ENCODE peak calls at places on chromosomes 1 and 21, in four cellular contexts. O, C, E and D are unnamed samples.

GRCh38 chr21:34612557-34612956 is 2.4 kb downstream of the RCAN1 start:
- DNase-seq in O (no peak), C (no peak), E (no peak), D (no peak)

GRCh38 chr1:100353073-100353801 is 931 bp downstream of the CDC14A start:
- DNase-seq in O (peak), C (peak), E (peak), D (no peak)

GRCh38 chr1:53107570-53108322 is 34.7 kb downstream of the SLC1A7 start:
- DNase-seq in O (no peak), C (no peak), E (no peak), D (peak)

GRCh38 chr1:22609291-22609690 is 27.1 kb upstream of the C1QA start:
- DNase-seq in O (no peak), C (no peak), E (no peak), D (peak)

GRCh38 chr1:93878501-93878888 is 511 bp downstream of the DNTTIP2 start:
- DNase-seq in O (peak), C (peak), E (peak), D (peak)

GRCh38 chr1:43373034-43373940 is 5.5 kb upstream of the ELOVL1 start:
- DNase-seq in O (no peak), C (no peak), E (no peak), D (peak)

GRCh38 chr1:200153277-200154055 is 126.0 kb downstream of the NR5A2 start:
- DNase-seq in O (no peak), C (no peak), E (no peak), D (no peak)

GRCh38 chr1:226634611-226635246 is 86.2 kb downstream of the STUM start:
- DNase-seq in O (no peak), C (peak), E (peak), D (no peak)

GRCh38 chr1:167065481-167065880 is 24.7 kb downstream of the GPA33 start:
- DNase-seq in O (no peak), C (no peak), E (no peak), D (no peak)

GRCh38 chr21:37546949-37547614 is 180.5 kb downstream of the DYRK1A start:
- DNase-seq in O (no peak), C (peak), E (no peak), D (peak)

GRCh38 chr1:244576259-244576892 is 76.5 kb upstream of the DESI2 start:
- DNase-seq in O (no peak), C (no peak), E (no peak), D (no peak)

GRCh38 chr1:15764269-15764764 is 5.7 kb downstream of the FBLIM1 start:
- DNase-seq in O (no peak), C (no peak), E (no peak), D (peak)

GRCh38 chr1:65179148-65179547 is 31.1 kb downstream of the AK4 start:
- DNase-seq in O (no peak), C (no peak), E (no peak), D (no peak)

GRCh38 chr21:25515484-25516405 is 91.5 kb downstream of the MRPL39 start:
- DNase-seq in O (no peak), C (no peak), E (no peak), D (no peak)

GRCh38 chr1:183287191-183287675 is 101.2 kb downstream of the LAMC2 start:
- DNase-seq in O (peak), C (no peak), E (no peak), D (peak)

GRCh38 chr1:27057389-27057788 is 44.7 kb upstream of the TENT5B start:
- DNase-seq in O (no peak), C (no peak), E (no peak), D (no peak)

GRCh38 chr1:5949074-5949760 is 43.0 kb downstream of the NPHP4 start:
- DNase-seq in O (no peak), C (peak), E (no peak), D (peak)

GRCh38 chr1:88680446-88680845 is 3.6 kb upstream of the PKN2 start:
- DNase-seq in O (no peak), C (no peak), E (no peak), D (no peak)

GRCh38 chr1:238653693-238654321 is 732.6 kb upstream of the CHRM3 start:
- DNase-seq in O (no peak), C (no peak), E (no peak), D (peak)

GRCh38 chr1:27592600-27593340 is 11.2 kb downstream of the AHDC1 start:
- DNase-seq in O (no peak), C (no peak), E (no peak), D (peak)

GRCh38 chr1:109864960-109865611 is 45.6 kb upstream of the CSF1 start:
- DNase-seq in O (peak), C (peak), E (no peak), D (no peak)

GRCh38 chr1:96253281-96254035 is 468.1 kb upstream of the PTBP2 start:
- DNase-seq in O (no peak), C (no peak), E (no peak), D (no peak)

GRCh38 chr1:96259399-96259798 is 462.2 kb upstream of the PTBP2 start:
- DNase-seq in O (no peak), C (no peak), E (no peak), D (no peak)

DNA sequence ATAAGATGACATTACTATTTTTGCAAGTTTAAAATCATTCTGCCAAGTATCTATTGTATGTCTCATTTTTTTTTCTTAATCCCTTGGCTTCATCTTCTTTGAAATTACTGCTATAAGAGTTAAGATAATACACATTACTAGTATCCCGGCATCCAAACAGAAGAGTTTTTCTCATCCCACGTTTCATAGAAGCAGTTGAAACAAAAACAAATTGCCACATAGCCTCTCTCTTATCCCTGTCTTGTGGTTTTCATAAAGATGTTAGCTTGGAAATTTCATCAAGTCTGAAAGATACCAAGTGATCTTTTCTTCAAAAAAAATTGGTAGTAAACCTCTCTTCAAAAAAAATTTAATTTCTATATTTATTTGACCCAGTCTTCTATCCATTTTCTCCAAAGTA is 465.2 kb upstream of the PTBP2 start:
- DNase-seq in O (no peak), C (no peak), E (no peak), D (no peak)
- H3K4me3 ChIP-seq in O (no peak), C (no peak), E (no peak), D (no peak)

GRCh38 chr1:30572192-30572591 is 151.2 kb downstream of the MATN1 start:
- DNase-seq in O (no peak), C (no peak), E (no peak), D (peak)
- TF ChIP-seq CTCF in O (no peak), C (no peak), E (no peak), D (no peak)

DNA sequence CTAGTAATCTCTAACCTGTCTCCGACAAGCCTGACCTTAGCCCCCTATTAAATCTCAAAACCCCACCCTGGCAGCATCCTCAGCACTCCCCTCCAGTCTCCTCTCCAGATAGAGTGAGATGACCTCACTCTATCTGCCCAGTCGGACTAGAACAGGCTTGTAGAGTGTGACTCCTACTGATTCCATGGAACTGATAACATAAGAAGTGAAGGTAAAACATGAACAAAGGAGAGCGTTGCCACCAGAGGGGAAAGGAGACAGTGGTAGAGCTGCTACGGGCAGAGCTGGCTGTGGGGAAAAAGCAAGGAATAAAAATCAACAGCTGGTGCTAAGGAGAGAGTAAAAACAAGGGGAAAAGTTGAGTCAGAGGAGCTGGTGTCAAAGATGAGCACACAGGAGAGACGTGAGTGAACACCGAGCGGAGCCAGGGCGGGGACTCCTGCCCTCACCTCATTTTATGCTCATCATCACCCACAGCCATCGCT is 35.9 kb downstream of the SIPA1L2 start:
- DNase-seq in O (no peak), C (no peak), E (no peak), D (no peak)
- H3K4me3 ChIP-seq in O (no peak), C (no peak), E (no peak), D (no peak)

GRCh38 chr21:41510500-41510899 is 2.5 kb upstream of the TMPRSS2 start:
- DNase-seq in O (no peak), C (no peak), E (no peak), D (no peak)

GRCh38 chr21:41509733-41510132 is 1.8 kb upstream of the TMPRSS2 start:
- DNase-seq in O (no peak), C (no peak), E (no peak), D (no peak)

GRCh38 chr21:41508415-41509205 is 652 bp upstream of the TMPRSS2 start:
- DNase-seq in O (no peak), C (no peak), E (no peak), D (peak)

GRCh38 chr21:41507521-41508414 is at the start of gene TMPRSS2:
- DNase-seq in O (no peak), C (no peak), E (peak), D (peak)

GRCh38 chr21:41509206-41509496 is 1.2 kb upstream of the TMPRSS2 start:
- DNase-seq in O (no peak), C (no peak), E (no peak), D (no peak)
- TF ChIP-seq CTCF in O (no peak), C (no peak), E (no peak), D (no peak)

GRCh38 chr1:98399219-98399618 is 262.3 kb upstream of the SNX7 start:
- DNase-seq in O (no peak), C (no peak), E (no peak), D (no peak)

GRCh38 chr1:98393719-98394118 is 267.8 kb upstream of the SNX7 start:
- DNase-seq in O (no peak), C (no peak), E (no peak), D (no peak)

GRCh38 chr1:98398649-98399048 is 262.9 kb upstream of the SNX7 start:
- DNase-seq in O (no peak), C (no peak), E (no peak), D (peak)

GRCh38 chr1:98400446-98400845 is 261.1 kb upstream of the SNX7 start:
- DNase-seq in O (no peak), C (no peak), E (no peak), D (no peak)

DNA sequence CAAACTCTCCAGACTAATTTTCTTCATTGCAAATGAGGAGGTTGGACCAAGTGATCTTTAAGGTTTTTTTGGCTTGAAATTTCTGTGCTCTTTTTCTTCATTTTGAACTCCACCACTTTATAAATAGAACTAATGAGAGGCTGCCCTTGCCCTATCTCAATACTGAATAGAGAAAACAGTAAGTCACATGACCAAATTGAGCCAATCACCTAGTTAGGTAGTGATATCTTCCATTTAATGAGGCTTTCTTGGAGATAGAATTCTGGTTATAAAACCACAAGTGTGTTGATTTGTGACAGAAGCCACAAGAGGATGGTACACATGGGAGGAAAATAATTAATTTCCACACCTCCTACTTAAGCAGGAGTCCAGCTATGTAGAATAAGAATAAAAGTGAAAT is 263.4 kb upstream of the SNX7 start:
- DNase-seq in O (no peak), C (no peak), E (no peak), D (no peak)
- H3K4me3 ChIP-seq in O (no peak), C (no peak), E (no peak), D (no peak)